ENCODE peak calls at places on chromosome 14, in ten cellular contexts. E is left ventricle myocardium inferior, N is transverse colon, C is psoas muscle, D is lower leg skin, O is IMR-90, V is suprapubic skin, G is fibroblast of lung, F is MM.1S, Z is neural progenitor cell. Y is an unnamed sample.

GRCh38 chr14:97180304-97181200 is 383.4 kb downstream of the VRK1 start:
- DNase-seq in Z (no peak), F (no peak), D (no peak), V (no peak), C (no peak), G (no peak), N (no peak), O (no peak), E (no peak), Y (no peak)

GRCh38 chr14:30597496-30597895 is 24.6 kb upstream of the SCFD1 start:
- DNase-seq in F (no peak), G (no peak), D (no peak), E (no peak), V (no peak), N (no peak), C (no peak), Z (no peak), O (no peak), Y (no peak)

GRCh38 chr14:77000340-77001235 is 27.9 kb downstream of the IRF2BPL start:
- DNase-seq in N (no peak), E (peak; percentile 32), D (no peak), V (no peak), F (peak; percentile 77), C (peak; percentile 55), G (peak; percentile 56), Z (peak; percentile 46), O (peak; percentile 79), Y (peak; percentile 76)

GRCh38 chr14:67999693-68000384 is 180.3 kb downstream of the RAD51B start:
- DNase-seq in C (no peak), V (no peak), G (peak; percentile 84), O (peak; percentile 86), F (no peak), Z (no peak), E (no peak), N (no peak), D (no peak), Y (peak; percentile 93)

GRCh38 chr14:95500772-95501401 is 15.6 kb downstream of the SYNE3 start:
- DNase-seq in D (no peak), Z (no peak), E (peak; percentile 53), C (peak; percentile 79), N (no peak), F (no peak), G (peak; percentile 82), V (no peak), O (peak; percentile 90), Y (peak; percentile 87)

GRCh38 chr14:31465113-31465512 is 7.8 kb upstream of the DTD2 start:
- DNase-seq in G (peak; percentile 64), E (no peak), O (peak; percentile 37), N (no peak), Z (no peak), V (no peak), C (no peak), D (no peak), F (no peak), Y (peak; percentile 83)

GRCh38 chr14:102727336-102728095 is 49.7 kb upstream of the TRAF3 start:
- DNase-seq in V (no peak), E (no peak), F (no peak), D (no peak), N (no peak), O (no peak), G (no peak), Z (no peak), C (no peak), Y (peak; percentile 13)

GRCh38 chr14:59454131-59454530 is 11.0 kb downstream of the GPR135 start:
- DNase-seq in E (no peak), C (no peak), D (no peak), V (no peak), F (no peak), Z (no peak), O (peak; percentile 98), G (peak; percentile 96), N (no peak), Y (peak; percentile 98)

GRCh38 chr14:101834387-101835165 is 73.1 kb downstream of the PPP2R5C start:
- DNase-seq in E (no peak), O (peak; percentile 20), N (no peak), C (no peak), Z (no peak), V (no peak), D (no peak), F (no peak), G (peak; percentile 63), Y (peak; percentile 26)

GRCh38 chr14:50230601-50231474 is 540 bp downstream of the SOS2 start:
- DNase-seq in V (peak; percentile 83), D (peak; percentile 89), N (peak; percentile 58), G (peak; percentile 77), F (peak; percentile 35), E (peak; percentile 67), C (peak; percentile 55), Z (peak; percentile 26), O (peak; percentile 59), Y (peak; percentile 74)

GRCh38 chr14:104138891-104139459 is 588 bp downstream of the KIF26A start:
- DNase-seq in F (no peak), G (no peak), Z (peak; percentile 47), C (peak; percentile 12), D (peak; percentile 83), V (peak; percentile 78), O (no peak), E (peak; percentile 24), N (no peak), Y (no peak)
- H3K4me3 ChIP-seq in F (no peak overlapping the region), G (peak overlapping the region; percentile 38), Z (peak overlapping the region; percentile 59), C (peak overlapping the region; percentile 68), D (peak overlapping the region; percentile 28), V (peak overlapping the region; percentile 57), O (no peak overlapping the region), E (peak overlapping the region; percentile 77), N (peak overlapping the region; percentile 51), Y (no peak overlapping the region)

GRCh38 chr14:100074431-100075100 is 9.3 kb downstream of the EVL start:
- DNase-seq in C (no peak), F (no peak), Z (no peak), V (no peak), E (no peak), D (peak; percentile 72), G (no peak), O (no peak), N (no peak), Y (no peak)

GRCh38 chr14:100077441-100077840 is 12.2 kb downstream of the EVL start:
- DNase-seq in D (peak; percentile 52), Z (no peak), O (no peak), F (no peak), V (no peak), G (no peak), E (no peak), C (no peak), N (no peak), Y (no peak)

GRCh38 chr14:100078216-100078780 is 13.1 kb downstream of the EVL start:
- DNase-seq in O (no peak), C (no peak), F (no peak), Z (peak; percentile 45), G (no peak), E (no peak), N (no peak), D (peak; percentile 67), V (no peak), Y (no peak)

GRCh38 chr14:100076630-100077029 is 11.4 kb downstream of the EVL start:
- DNase-seq in V (peak; percentile 85), D (peak; percentile 93), O (peak; percentile 81), E (peak; percentile 35), Z (no peak), F (no peak), G (peak; percentile 78), N (no peak), C (peak; percentile 76), Y (peak; percentile 89)

GRCh38 chr14:100076133-100076532 is 10.9 kb downstream of the EVL start:
- DNase-seq in N (no peak), O (peak; percentile 40), D (no peak), V (no peak), C (peak; percentile 32), G (peak; percentile 14), F (no peak), Z (peak; percentile 7), E (no peak), Y (peak; percentile 27)
- TF ChIP-seq CTCF in N (no peak), O (peak; percentile 27), D (no peak), V (peak; percentile 9), C (no peak), G (no peak), F (peak; percentile 10), Z (peak; percentile 13), E (peak; percentile 32), Y (peak; percentile 38)

DNA sequence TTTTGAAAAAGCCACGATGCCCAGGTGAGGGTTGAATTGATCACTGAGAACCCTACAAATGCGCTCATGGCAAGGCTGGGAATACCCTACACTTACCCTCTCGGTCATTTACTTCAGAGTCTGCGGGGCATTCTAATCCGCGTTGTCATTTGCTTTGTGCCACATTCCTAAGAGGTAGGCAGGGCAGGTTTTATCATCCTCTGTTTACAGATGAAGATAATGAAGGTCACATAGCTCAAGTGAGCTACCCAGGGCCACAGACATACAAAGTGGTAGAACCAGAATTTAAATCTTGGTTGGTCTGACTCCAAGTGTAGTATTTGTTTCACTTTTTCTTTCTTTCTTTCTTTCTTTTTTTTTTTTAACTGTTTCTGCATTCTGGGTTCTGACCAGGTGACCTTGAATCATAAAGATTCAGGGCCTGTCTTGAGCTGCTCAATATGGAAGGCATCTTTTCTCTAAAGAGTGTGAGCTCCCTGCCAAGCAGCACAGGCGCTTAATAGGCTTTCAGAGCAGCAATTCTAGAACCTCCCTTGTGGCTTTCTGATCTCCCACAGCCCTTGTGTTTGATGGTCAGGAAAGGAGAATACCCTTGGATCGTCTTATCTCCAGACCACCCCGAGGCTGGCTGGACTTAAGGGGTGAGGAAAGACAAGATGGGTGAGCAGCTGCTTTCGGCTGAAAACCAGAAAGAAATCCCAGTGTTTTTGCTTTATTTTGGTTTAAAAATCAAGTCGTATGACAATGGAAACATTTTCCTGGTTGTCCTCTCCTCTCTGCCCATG is 662 bp upstream of the BATF start:
- DNase-seq in Z (no peak), E (no peak), O (no peak), F (peak; percentile 6), N (no peak), D (no peak), C (no peak), V (no peak), G (no peak), Y (no peak)
- H3K4me3 ChIP-seq in Z (no peak overlapping the region), E (no peak overlapping the region), O (no peak overlapping the region), F (peak overlapping the region; percentile 74), N (no peak overlapping the region), D (no peak overlapping the region), C (no peak overlapping the region), V (peak overlapping the region; percentile 42), G (no peak overlapping the region), Y (no peak overlapping the region)

GRCh38 chr14:105200074-105200473 is 19.0 kb upstream of the NUDT14 start:
- DNase-seq in D (no peak), C (no peak), Z (no peak), F (no peak), V (no peak), E (no peak), N (no peak), O (no peak), G (no peak), Y (no peak)
- TF ChIP-seq CTCF in D (no peak), C (no peak), Z (peak; percentile 20), F (no peak), V (no peak), E (no peak), N (no peak), O (peak; percentile 11), G (no peak), Y (no peak)

GRCh38 chr14:27392153-27392552 is 794.3 kb upstream of the NOVA1 start:
- DNase-seq in O (no peak), N (no peak), Z (no peak), F (no peak), D (no peak), V (no peak), G (peak; percentile 9), C (no peak), E (no peak), Y (no peak)
- H3K4me3 ChIP-seq in O (no peak overlapping the region), N (no peak overlapping the region), Z (no peak overlapping the region), F (no peak overlapping the region), D (no peak overlapping the region), V (no peak overlapping the region), G (no peak overlapping the region), C (no peak overlapping the region), E (no peak overlapping the region), Y (no peak overlapping the region)

Y was measured in fibroblast of the aortic adventitia.